ENCODE peak calls at places on chromosomes 2 and 18, in nine cellular contexts. O, G, W, B, F, E, K, P and I are unnamed samples.

GRCh38 chr2:58571181-58571852 is 330.2 kb upstream of the FANCL start:
- DNase-seq in F (peak), K (peak), O (no peak), B (peak), W (no peak), P (peak), E (no peak), G (no peak), I (peak)

GRCh38 chr2:208195477-208195876 is 5.6 kb upstream of the C2orf80 start:
- DNase-seq in O (no peak), P (no peak), G (no peak), K (no peak), B (no peak), F (no peak), E (no peak), W (no peak), I (no peak)

GRCh38 chr2:189297446-189297845 is 117.9 kb upstream of the COL5A2 start:
- DNase-seq in O (no peak), G (no peak), E (no peak), B (no peak), P (no peak), K (no peak), F (no peak), W (no peak), I (no peak)

GRCh38 chr2:149650006-149650405 is 62.4 kb upstream of the MMADHC start:
- DNase-seq in B (no peak), O (no peak), G (no peak), E (no peak), F (no peak), P (no peak), K (no peak), W (no peak), I (no peak)

GRCh38 chr2:191501390-191502168 is 176.4 kb upstream of the NABP1 start:
- DNase-seq in P (peak), B (no peak), K (no peak), F (peak), O (no peak), G (no peak), E (no peak), W (no peak), I (peak)

GRCh38 chr18:59075923-59076322 is 63.8 kb upstream of the SEC11C start:
- DNase-seq in K (no peak), B (no peak), F (peak), E (no peak), G (no peak), W (no peak), O (no peak), P (no peak), I (peak)

GRCh38 chr2:159265171-159265576 is 21.3 kb downstream of the WDSUB1 start:
- DNase-seq in P (no peak), O (no peak), K (no peak), G (no peak), F (no peak), B (no peak), E (no peak), W (no peak), I (no peak)

GRCh38 chr2:123648014-123648413 is 377.1 kb upstream of the CNTNAP5 start:
- DNase-seq in P (no peak), E (no peak), B (no peak), W (no peak), K (no peak), G (no peak), O (no peak), F (no peak), I (no peak)

GRCh38 chr18:62720766-62721613 is 5.6 kb downstream of the PHLPP1 start:
- DNase-seq in B (no peak), G (no peak), K (no peak), P (no peak), O (no peak), F (no peak), W (no peak), E (no peak), I (no peak)

GRCh38 chr2:96985630-96986385 is 572 bp downstream of the FAM178B start:
- DNase-seq in G (no peak), K (no peak), E (no peak), P (no peak), W (no peak), O (no peak), B (no peak), F (no peak), I (no peak)

GRCh38 chr2:203852760-203853159 is 14.8 kb upstream of the CTLA4 start:
- DNase-seq in E (no peak), G (no peak), F (no peak), O (no peak), B (no peak), W (no peak), K (no peak), P (no peak), I (no peak)

GRCh38 chr2:100248044-100248330 is 74.3 kb downstream of the LONRF2 start:
- DNase-seq in F (no peak), G (no peak), B (no peak), K (no peak), W (no peak), E (no peak), O (no peak), P (no peak), I (no peak)

GRCh38 chr2:217555075-217555876 is 447.5 kb downstream of the TNS1 start:
- DNase-seq in F (no peak), P (no peak), B (no peak), W (no peak), K (no peak), O (no peak), G (no peak), E (no peak), I (no peak)

GRCh38 chr2:142991295-142991694 is 113.8 kb downstream of the KYNU start:
- DNase-seq in O (no peak), K (no peak), G (no peak), B (no peak), F (no peak), E (no peak), W (no peak), P (no peak), I (no peak)

GRCh38 chr2:197028230-197028629 is 101.7 kb upstream of the PGAP1 start:
- DNase-seq in W (no peak), F (peak), E (no peak), P (peak), B (no peak), G (no peak), O (no peak), K (no peak), I (peak)

GRCh38 chr2:227147023-227147422 is 17.0 kb downstream of the COL4A4 start:
- DNase-seq in P (no peak), W (no peak), O (no peak), E (no peak), F (no peak), K (no peak), B (no peak), G (no peak), I (no peak)

GRCh38 chr18:3350566-3351527 is 88.9 kb downstream of the MYL12B start:
- DNase-seq in F (peak), W (no peak), P (peak), K (no peak), G (no peak), B (no peak), E (no peak), O (no peak), I (no peak)

GRCh38 chr2:237557633-237558015 is 8.8 kb upstream of the PRLH start:
- DNase-seq in O (no peak), G (no peak), E (no peak), B (no peak), K (peak), P (no peak), W (no peak), F (no peak), I (no peak)

GRCh38 chr2:143263045-143263625 is 133.9 kb downstream of the ARHGAP15 start:
- DNase-seq in E (no peak), O (no peak), F (peak), B (no peak), W (no peak), G (no peak), K (no peak), P (no peak), I (no peak)

GRCh38 chr2:20501974-20502373 is 55.1 kb downstream of the RHOB start:
- DNase-seq in B (no peak), K (no peak), F (peak), O (no peak), P (peak), G (peak), E (no peak), W (no peak), I (peak)

GRCh38 chr18:7172611-7173010 is 55.0 kb upstream of the LAMA1 start:
- DNase-seq in B (no peak), K (no peak), F (no peak), G (no peak), O (no peak), W (no peak), E (no peak), P (no peak), I (no peak)

GRCh38 chr2:230985519-230986231 is 10.2 kb upstream of the SPATA3 start:
- DNase-seq in W (no peak), K (peak), P (no peak), G (peak), F (no peak), B (no peak), E (no peak), O (no peak), I (no peak)

GRCh38 chr2:1988594-1988993 is 244.3 kb upstream of the PXDN start:
- DNase-seq in W (no peak), K (no peak), P (no peak), E (no peak), G (no peak), B (no peak), F (no peak), O (no peak), I (no peak)

GRCh38 chr2:172772637-172773036 is 37.0 kb downstream of the RAPGEF4 start:
- DNase-seq in W (no peak), B (no peak), O (no peak), K (no peak), G (no peak), F (no peak), E (no peak), P (no peak), I (no peak)

GRCh38 chr2:128321421-128321775 is 2.7 kb upstream of the HS6ST1 start:
- DNase-seq in B (no peak), F (no peak), O (no peak), E (no peak), W (no peak), K (no peak), P (no peak), G (peak), I (no peak)

GRCh38 chr18:34807106-34807796 is 97.2 kb downstream of the DTNA start:
- DNase-seq in K (no peak), P (no peak), E (no peak), G (no peak), B (no peak), W (no peak), O (no peak), F (no peak), I (no peak)

GRCh38 chr2:95143838-95144237 is 15.8 kb downstream of the ZNF514 start:
- DNase-seq in W (no peak), P (no peak), F (no peak), B (no peak), O (no peak), K (no peak), E (no peak), G (no peak), I (no peak)

GRCh38 chr2:20314562-20315521 is 35.8 kb downstream of the PUM2 start:
- DNase-seq in B (no peak), K (no peak), G (no peak), P (no peak), E (no peak), W (no peak), O (no peak), F (peak), I (peak)

GRCh38 chr2:164869420-164869772 is 27.8 kb upstream of the COBLL1 start:
- DNase-seq in W (no peak), O (no peak), K (no peak), B (no peak), F (no peak), P (no peak), G (no peak), E (no peak), I (no peak)

GRCh38 chr2:166180951-166181812 is 53.4 kb upstream of the SCN1A start:
- DNase-seq in W (no peak), G (peak), F (peak), O (peak), B (peak), K (peak), P (peak), E (no peak), I (peak)

GRCh38 chr18:79471048-79471447 is 75.3 kb downstream of the NFATC1 start:
- DNase-seq in K (no peak), E (no peak), O (no peak), P (no peak), W (no peak), B (no peak), F (no peak), G (no peak), I (no peak)

GRCh38 chr2:40488101-40488598 is 36.3 kb upstream of the SLC8A1 start:
- DNase-seq in F (peak), G (no peak), K (no peak), P (peak), E (no peak), W (no peak), O (no peak), B (no peak), I (peak)

GRCh38 chr18:29501952-29502351 is 1325.0 kb upstream of the CDH2 start:
- DNase-seq in P (no peak), K (no peak), O (no peak), G (no peak), W (no peak), E (no peak), B (no peak), F (peak), I (no peak)